ENCODE peak calls at places on chromosomes 7 and 10, in seven cellular contexts. Q is H9; W is NCI-H1105 treated with DMSO at 0.1 percent for 48 hours; Y is AG09309; D is pons; C is Daoy; Z is stimulated activated CD4-positive, alpha-beta T cell treated with anti-CD3 and anti-CD28 coated beads, Interleukin-4, amount 100 ng/mL, for 4 hours. O is an unnamed sample.

GRCh38 chr10:11823122-11823988 is at the start of gene PROSER2:
- DNase-seq in Q (peak; percentile 39), Y (no peak), C (peak; percentile 73), Z (peak; percentile 41), D (no peak), W (no peak), O (no peak)

GRCh38 chr7:134780166-134780853 is 876 bp downstream of the CALD1 start:
- DNase-seq in Q (no peak), W (no peak), Z (no peak), D (no peak), Y (no peak), C (no peak), O (no peak)

GRCh38 chr10:74750848-74751274 is 75.5 kb upstream of the KAT6B start:
- DNase-seq in Y (no peak), Z (no peak), D (no peak), C (no peak), Q (no peak), W (no peak), O (peak; percentile 23)

GRCh38 chr10:60960913-60961312 is 16.9 kb upstream of the RHOBTB1 start:
- DNase-seq in C (no peak), W (no peak), Q (no peak), D (no peak), Z (no peak), Y (no peak), O (no peak)

GRCh38 chr10:6146921-6147320 is 55.8 kb upstream of the PFKFB3 start:
- DNase-seq in Z (no peak), D (no peak), W (no peak), Q (no peak), Y (no peak), C (no peak), O (no peak)

GRCh38 chr7:146076344-146076743 is 40.3 kb upstream of the CNTNAP2 start:
- DNase-seq in Z (no peak), W (no peak), D (no peak), C (no peak), Q (no peak), Y (no peak), O (no peak)

GRCh38 chr10:70807566-70807965 is 8.2 kb upstream of the SGPL1 start:
- DNase-seq in Q (no peak), C (no peak), Z (no peak), Y (no peak), D (no peak), W (no peak), O (no peak)

GRCh38 chr10:88974446-88975376 is 15.9 kb upstream of the FAS start:
- DNase-seq in W (no peak), Q (no peak), C (no peak), Z (no peak), Y (no peak), D (peak; percentile 43), O (no peak)

GRCh38 chr10:29634105-29634504 is 666 bp downstream of the SVIL start:
- DNase-seq in Y (no peak), Z (no peak), W (no peak), D (no peak), Q (no peak), C (no peak), O (no peak)

GRCh38 chr7:103932389-103932788 is 57.1 kb downstream of the RELN start:
- DNase-seq in Q (peak; percentile 43), D (no peak), Z (no peak), W (no peak), C (no peak), Y (no peak), O (no peak)

GRCh38 chr10:12500406-12501303 is 151.3 kb downstream of the CAMK1D start:
- DNase-seq in C (peak; percentile 36), D (no peak), W (peak; percentile 23), Y (no peak), Q (no peak), Z (no peak), O (peak; percentile 36)

GRCh38 chr10:103833731-103834365 is 21.5 kb downstream of the SH3PXD2A start:
- DNase-seq in Y (no peak), W (no peak), Q (peak; percentile 57), D (peak; percentile 76), Z (no peak), C (no peak), O (peak; percentile 74)

GRCh38 chr10:80596391-80597257 is 58.9 kb downstream of the SH2D4B start:
- DNase-seq in W (no peak), Y (no peak), C (peak; percentile 43), Q (peak; percentile 66), Z (peak; percentile 7), D (no peak), O (no peak)

GRCh38 chr10:16960573-16960972 is 143.3 kb upstream of the RSU1 start:
- DNase-seq in C (no peak), Q (no peak), D (no peak), W (no peak), Y (no peak), Z (no peak), O (no peak)

GRCh38 chr10:102814456-102814871 is 22.7 kb downstream of the CYP17A1 start:
- DNase-seq in Q (no peak), W (no peak), C (peak; percentile 36), Y (no peak), D (no peak), Z (no peak), O (no peak)

GRCh38 chr7:132877578-132877977 is 204.3 kb downstream of the CHCHD3 start:
- DNase-seq in Y (no peak), W (no peak), Q (no peak), D (no peak), Z (no peak), C (no peak), O (no peak)

GRCh38 chr7:24899905-24900304 is 80.1 kb downstream of the OSBPL3 start:
- DNase-seq in Q (no peak), D (no peak), W (no peak), Y (no peak), C (no peak), Z (no peak), O (no peak)

GRCh38 chr7:97499204-97499603 is 232.7 kb upstream of the TAC1 start:
- DNase-seq in C (peak; percentile 19), W (peak; percentile 37), Y (no peak), Z (no peak), Q (peak; percentile 48), D (peak; percentile 51), O (peak; percentile 43)

GRCh38 chr7:31764457-31764856 is 77.4 kb downstream of the PPP1R17 start:
- DNase-seq in Q (no peak), D (no peak), C (no peak), Y (no peak), W (no peak), Z (no peak), O (no peak)

GRCh38 chr7:38858281-38858884 is 50.6 kb downstream of the VPS41 start:
- DNase-seq in W (peak; percentile 66), Q (no peak), Y (no peak), C (peak; percentile 33), Z (no peak), D (no peak), O (no peak)

GRCh38 chr10:73407495-73407894 is 6.4 kb downstream of the ANXA7 start:
- DNase-seq in C (no peak), Q (no peak), D (no peak), W (no peak), Y (no peak), Z (no peak), O (no peak)

O was measured in ureter.